ENCODE peak calls at places on chromosome 18, in four cellular contexts. T is neuronal stem cell, F is mesenchymal stem cell, E is trophoblast cell. U is an unnamed sample.

GRCh38 chr18:79532690-79533058 is 136.9 kb downstream of the NFATC1 start:
- DNase-seq in T (no peak), F (no peak), E (no peak), U (no peak)

GRCh38 chr18:28802546-28802945 is 625.6 kb upstream of the CDH2 start:
- DNase-seq in T (no peak), F (no peak), E (no peak), U (no peak)

GRCh38 chr18:41324934-41325333 is 630.1 kb upstream of the PIK3C3 start:
- DNase-seq in T (no peak), F (peak), E (peak), U (no peak)

GRCh38 chr18:21281611-21282010 is 39.6 kb downstream of the GREB1L start:
- DNase-seq in T (no peak), F (no peak), E (peak), U (no peak)

GRCh38 chr18:10201226-10201625 is 253.2 kb upstream of the APCDD1 start:
- DNase-seq in T (no peak), F (no peak), E (no peak), U (no peak)

GRCh38 chr18:13440277-13441248 is 222.0 kb downstream of the LDLRAD4 start:
- DNase-seq in T (no peak), F (no peak), E (no peak), U (no peak)

GRCh38 chr18:61891874-61892273 is 933 bp downstream of the RNF152 start:
- DNase-seq in T (no peak), F (no peak), E (no peak), U (no peak)

GRCh38 chr18:21063011-21063410 is 48.6 kb downstream of the ROCK1 start:
- DNase-seq in T (no peak), F (no peak), E (no peak), U (no peak)

GRCh38 chr18:59207506-59207905 is 12.5 kb upstream of the GRP start:
- DNase-seq in T (no peak), F (no peak), E (no peak), U (no peak)

GRCh38 chr18:32072321-32072720 is 19.4 kb upstream of the RNF138 start:
- DNase-seq in T (no peak), F (no peak), E (peak), U (no peak)

GRCh38 chr18:48139427-48140347 is 209.2 kb upstream of the SMAD2 start:
- DNase-seq in T (no peak), F (no peak), E (no peak), U (no peak)

GRCh38 chr18:50340078-50340477 is 34.8 kb upstream of the SKA1 start:
- DNase-seq in T (no peak), F (no peak), E (no peak), U (peak)

GRCh38 chr18:31261792-31262582 is 56.0 kb upstream of the DSG1 start:
- DNase-seq in T (no peak), F (peak), E (peak), U (peak)

GRCh38 chr18:79439201-79440023 is 43.7 kb downstream of the NFATC1 start:
- DNase-seq in T (no peak), F (no peak), E (peak), U (no peak)

GRCh38 chr18:48790226-48790863 is 160.4 kb downstream of the SMAD7 start:
- DNase-seq in T (no peak), F (no peak), E (peak), U (no peak)

GRCh38 chr18:13280066-13280795 is 61.7 kb downstream of the LDLRAD4 start:
- DNase-seq in T (peak), F (no peak), E (no peak), U (peak)

GRCh38 chr18:39660141-39660540 is 2094.5 kb upstream of the CELF4 start:
- DNase-seq in T (no peak), F (no peak), E (peak), U (no peak)

GRCh38 chr18:60246606-60247005 is 126.0 kb downstream of the MC4R start:
- DNase-seq in T (no peak), F (no peak), E (no peak), U (no peak)

GRCh38 chr18:37661478-37661877 is 95.9 kb upstream of the CELF4 start:
- DNase-seq in T (no peak), F (no peak), E (no peak), U (no peak)

GRCh38 chr18:28594034-28594433 is 417.1 kb upstream of the CDH2 start:
- DNase-seq in T (no peak), F (peak), E (no peak), U (no peak)

GRCh38 chr18:44708451-44709083 is 27.9 kb downstream of the SETBP1 start:
- DNase-seq in T (no peak), F (peak), E (no peak), U (no peak)

GRCh38 chr18:58456625-58457024 is 172.3 kb downstream of the ALPK2 start:
- DNase-seq in T (no peak), F (no peak), E (no peak), U (no peak)

GRCh38 chr18:75439356-75439755 is 11.9 kb upstream of the SMIM21 start:
- DNase-seq in T (no peak), F (no peak), E (no peak), U (no peak)

GRCh38 chr18:27040796-27041195 is 144.3 kb downstream of the CHST9 start:
- DNase-seq in T (no peak), F (no peak), E (no peak), U (no peak)

GRCh38 chr18:80173060-80173459 is 64.0 kb downstream of the ADNP2 start:
- DNase-seq in T (no peak), F (no peak), E (peak), U (peak)

GRCh38 chr18:63306249-63306648 is 13.3 kb downstream of the BCL2 start:
- DNase-seq in T (no peak), F (no peak), E (no peak), U (no peak)

GRCh38 chr18:31942301-31942998 is 478 bp downstream of the TRAPPC8 start:
- DNase-seq in T (no peak), F (peak), E (peak), U (peak)

GRCh38 chr18:27005589-27005988 is 140.1 kb upstream of the AQP4 start:
- DNase-seq in T (no peak), F (peak), E (no peak), U (peak)

GRCh38 chr18:48629730-48630324 is 91.0 kb downstream of the CTIF start:
- DNase-seq in T (no peak), F (peak), E (peak), U (peak)

GRCh38 chr18:22604986-22605421 is 187.3 kb upstream of the CTAGE1 start:
- DNase-seq in T (no peak), F (no peak), E (no peak), U (no peak)

GRCh38 chr18:22607284-22607635 is 189.5 kb upstream of the CTAGE1 start:
- DNase-seq in T (no peak), F (no peak), E (peak), U (no peak)

GRCh38 chr18:22604390-22604985 is 186.8 kb upstream of the CTAGE1 start:
- DNase-seq in T (no peak), F (no peak), E (no peak), U (no peak)

GRCh38 chr18:22605736-22606135 is 188.0 kb upstream of the CTAGE1 start:
- DNase-seq in T (no peak), F (no peak), E (peak), U (no peak)

DNA sequence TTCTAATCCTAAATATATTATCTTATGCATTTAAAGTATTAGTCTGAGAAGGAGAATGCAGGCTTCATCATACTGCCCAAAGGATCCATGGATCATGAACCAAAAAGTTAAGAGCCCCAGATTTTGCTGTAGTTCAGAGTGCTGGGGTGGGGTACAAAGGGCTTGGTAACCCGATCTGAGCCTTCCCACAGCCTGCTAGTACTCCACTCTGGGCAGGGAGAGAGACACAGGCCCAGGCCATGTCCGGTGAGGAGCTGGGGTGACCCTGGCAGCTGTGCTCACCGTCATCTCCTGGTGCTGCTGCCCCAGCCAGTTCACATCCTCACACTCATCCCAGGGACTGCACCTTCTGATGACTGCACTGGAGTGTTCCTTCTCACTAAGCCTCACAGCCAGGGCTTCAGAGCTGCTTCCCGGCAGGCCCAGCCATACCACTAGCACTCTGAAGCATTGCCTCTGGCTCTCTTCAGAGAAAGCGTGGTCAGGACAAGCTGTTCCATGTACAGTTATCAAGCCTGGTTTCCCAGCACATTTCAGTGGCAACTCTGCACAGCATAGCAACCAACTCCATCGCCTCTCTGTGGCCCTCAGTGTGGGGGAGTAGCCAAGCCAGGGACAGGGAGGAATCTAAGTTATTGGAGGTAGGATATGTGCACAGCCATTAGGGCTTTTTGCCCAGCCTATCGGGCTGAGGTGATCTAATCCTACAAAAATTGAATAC is 189.0 kb upstream of the CTAGE1 start:
- DNase-seq in T (no peak), F (peak), E (no peak), U (peak)
- H3K18ac ChIP-seq in T (peak), F (no peak), E (no peak), U (no peak)

GRCh38 chr18:11669271-11669947 is 19.7 kb upstream of the GNAL start:
- DNase-seq in T (no peak), F (no peak), E (no peak), U (no peak)
- H3K18ac ChIP-seq in T (peak), F (no peak), E (no peak), U (no peak)

GRCh38 chr18:8860845-8861642 is 155.7 kb downstream of the MTCL1 start:
- DNase-seq in T (no peak), F (no peak), E (peak), U (no peak)
- H3K18ac ChIP-seq in T (no peak), F (no peak), E (no peak), U (no peak)

GRCh38 chr18:77069482-77069881 is 63.1 kb downstream of the MBP start:
- DNase-seq in T (no peak), F (no peak), E (no peak), U (no peak)

GRCh38 chr18:77068890-77069312 is 63.7 kb downstream of the MBP start:
- DNase-seq in T (no peak), F (peak), E (no peak), U (no peak)

GRCh38 chr18:77070627-77071026 is 62.0 kb downstream of the MBP start:
- DNase-seq in T (no peak), F (no peak), E (no peak), U (no peak)

GRCh38 chr18:77071061-77071460 is 61.5 kb downstream of the MBP start:
- DNase-seq in T (no peak), F (no peak), E (peak), U (no peak)

GRCh38 chr18:77069931-77070330 is 62.7 kb downstream of the MBP start:
- DNase-seq in T (no peak), F (no peak), E (no peak), U (no peak)
- H3K18ac ChIP-seq in T (no peak), F (peak), E (no peak), U (no peak)

GRCh38 chr18:68500551-68500950 is 214.4 kb downstream of the TMX3 start:
- DNase-seq in T (no peak), F (no peak), E (no peak), U (peak)

GRCh38 chr18:68499141-68499540 is 215.8 kb downstream of the TMX3 start:
- DNase-seq in T (no peak), F (no peak), E (peak), U (no peak)

GRCh38 chr18:68494802-68495560 is 219.9 kb downstream of the TMX3 start:
- DNase-seq in T (no peak), F (peak), E (peak), U (peak)

GRCh38 chr18:68498185-68498584 is 216.7 kb downstream of the TMX3 start:
- DNase-seq in T (no peak), F (peak), E (peak), U (peak)
- H3K18ac ChIP-seq in T (no peak), F (no peak), E (no peak), U (no peak)

DNA sequence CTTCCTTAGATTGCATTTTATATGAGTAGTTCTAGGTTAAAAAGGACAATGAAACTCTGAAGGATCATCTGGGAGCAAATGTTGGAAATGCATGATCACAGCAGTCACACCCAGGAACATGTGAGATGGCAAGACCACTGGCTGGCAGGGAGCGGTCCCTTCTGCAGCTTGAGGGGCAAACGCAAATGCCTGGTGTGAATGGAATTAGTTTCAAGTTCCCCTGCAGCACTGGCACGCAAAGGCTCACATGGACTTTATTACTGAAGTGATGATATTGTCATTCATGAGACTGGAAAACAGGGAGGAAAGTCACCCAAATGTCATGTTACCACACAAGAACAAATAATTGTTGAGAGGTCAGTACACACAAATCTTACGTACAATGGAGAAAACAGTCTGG is 223.3 kb downstream of the FBXO15 start:
- DNase-seq in T (no peak), F (no peak), E (no peak), U (no peak)
- H3K18ac ChIP-seq in T (no peak), F (no peak), E (no peak), U (no peak)

GRCh38 chr18:35917043-35917442 is 55.4 kb upstream of the RMP24 start:
- DNase-seq in T (no peak), F (no peak), E (no peak), U (no peak)

GRCh38 chr18:35920623-35921022 is 51.9 kb upstream of the RMP24 start:
- DNase-seq in T (no peak), F (no peak), E (no peak), U (no peak)

GRCh38 chr18:35915056-35915455 is 57.4 kb upstream of the RMP24 start:
- DNase-seq in T (no peak), F (no peak), E (peak), U (no peak)

GRCh38 chr18:35918564-35918963 is 53.9 kb upstream of the RMP24 start:
- DNase-seq in T (no peak), F (no peak), E (no peak), U (no peak)

DNA sequence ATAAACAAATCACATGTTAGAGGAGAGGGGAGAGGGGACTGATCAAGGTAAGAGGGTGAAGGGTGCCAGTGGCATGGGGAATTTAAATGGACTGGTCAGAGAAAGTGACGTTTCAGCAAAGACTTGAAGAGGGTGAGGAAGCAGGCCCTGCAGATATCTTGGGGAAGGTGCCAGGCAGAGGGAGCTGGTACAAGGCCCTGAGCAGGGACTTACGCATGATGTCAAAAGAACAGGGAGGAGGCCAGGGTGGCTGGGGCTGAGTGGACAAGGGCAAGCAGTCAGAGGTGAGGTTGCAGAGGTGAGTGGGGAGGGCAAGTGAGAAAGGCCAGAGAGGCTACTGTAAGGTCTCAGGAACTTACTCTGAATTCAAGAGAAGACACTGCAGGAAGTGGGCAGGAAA is 53.3 kb upstream of the RMP24 start:
- DNase-seq in T (no peak), F (no peak), E (no peak), U (no peak)
- H3K18ac ChIP-seq in T (no peak), F (no peak), E (no peak), U (no peak)

DNA sequence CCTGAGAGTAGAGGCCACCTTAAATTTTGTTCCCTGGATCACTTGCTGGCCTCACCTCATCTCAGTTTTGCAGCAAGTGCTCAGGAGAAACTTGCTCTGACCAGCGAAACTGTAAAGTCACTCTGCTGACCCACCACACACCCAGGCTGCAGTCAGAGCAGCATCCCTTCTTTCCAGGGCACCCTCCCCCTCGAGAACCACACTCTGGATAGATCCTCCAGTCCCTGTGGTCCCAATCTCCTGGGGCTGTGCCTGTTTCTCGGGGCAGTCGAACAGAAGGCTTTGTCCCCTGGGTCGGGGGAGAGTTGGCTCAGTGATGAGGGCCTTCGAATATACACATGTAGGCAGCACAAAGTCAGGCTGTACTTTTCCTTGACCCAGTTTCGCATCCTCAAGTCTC is 18.4 kb downstream of the ST8SIA5 start:
- DNase-seq in T (no peak), F (no peak), E (no peak), U (no peak)
- H3K18ac ChIP-seq in T (no peak), F (no peak), E (no peak), U (no peak)

GRCh38 chr18:3723554-3723953 is 273.6 kb downstream of the TGIF1 start:
- DNase-seq in T (no peak), F (no peak), E (no peak), U (no peak)
- H3K18ac ChIP-seq in T (no peak), F (no peak), E (no peak), U (no peak)

GRCh38 chr18:56888978-56889377 is 237.8 kb downstream of the WDR7 start:
- DNase-seq in T (no peak), F (no peak), E (peak), U (no peak)

GRCh38 chr18:56891116-56891515 is 240.0 kb downstream of the WDR7 start:
- DNase-seq in T (no peak), F (peak), E (peak), U (no peak)

GRCh38 chr18:56889621-56890020 is 238.5 kb downstream of the WDR7 start:
- DNase-seq in T (no peak), F (no peak), E (peak), U (peak)

GRCh38 chr18:56891870-56892269 is 240.7 kb downstream of the WDR7 start:
- DNase-seq in T (no peak), F (no peak), E (no peak), U (no peak)

GRCh38 chr18:56890632-56891031 is 239.5 kb downstream of the WDR7 start:
- DNase-seq in T (no peak), F (peak), E (peak), U (peak)
- H3K18ac ChIP-seq in T (no peak), F (no peak), E (no peak), U (peak)

U was measured in mesendoderm.